ENCODE peak calls at places on chromosomes 7 and 10, in six cellular contexts. S, Y, N, L, V and W are unnamed samples.
A peak's percentile ranks its signal among the peaks of the same experiment; 100 is the strongest.

GRCh38 chr10:4372601-4373000 is 453.4 kb upstream of the AKR1E2 start:
- DNase-seq in S (no peak), N (no peak), L (no peak), Y (no peak), V (peak; percentile 98), W (no peak)

GRCh38 chr7:158946771-158947170 is 90.4 kb downstream of the DYNC2I1 start:
- DNase-seq in L (no peak), N (no peak), S (no peak), V (no peak), Y (no peak), W (no peak)

GRCh38 chr7:22860337-22860736 is 37.7 kb upstream of the TOMM7 start:
- DNase-seq in S (no peak), V (no peak), L (no peak), Y (no peak), N (no peak), W (no peak)

GRCh38 chr10:118953598-118953997 is 75.9 kb upstream of the NANOS1 start:
- DNase-seq in N (no peak), Y (no peak), S (no peak), L (no peak), V (no peak), W (no peak)

GRCh38 chr7:33900501-33900900 is 4.8 kb upstream of the BMPER start:
- DNase-seq in S (no peak), N (no peak), V (peak; percentile 63), L (no peak), Y (no peak), W (no peak)

GRCh38 chr10:103575416-103576075 is 82.0 kb downstream of the NEURL1 start:
- DNase-seq in N (no peak), L (no peak), S (no peak), Y (no peak), V (peak; percentile 70), W (no peak)

GRCh38 chr7:151409555-151410404 is at the start of gene WDR86:
- DNase-seq in Y (no peak), S (peak; percentile 77), V (no peak), L (no peak), N (no peak), W (no peak)

GRCh38 chr10:130401860-130402765 is 265.9 kb downstream of the GLRX3 start:
- DNase-seq in Y (no peak), V (no peak), N (no peak), S (no peak), L (no peak), W (peak; percentile 27)

GRCh38 chr10:109427421-109427820 is 495.9 kb downstream of the XPNPEP1 start:
- DNase-seq in S (no peak), Y (no peak), V (peak; percentile 48), L (no peak), N (no peak), W (no peak)

GRCh38 chr10:80500572-80501380 is 36.9 kb upstream of the SH2D4B start:
- DNase-seq in N (peak; percentile 75), V (no peak), Y (peak; percentile 79), S (no peak), L (no peak), W (no peak)

GRCh38 chr10:45518741-45519140 is 144.7 kb downstream of the ALOX5 start:
- DNase-seq in V (no peak), Y (no peak), L (no peak), N (no peak), S (no peak), W (no peak)

GRCh38 chr7:74193054-74193453 is 16.8 kb upstream of the LAT2 start:
- DNase-seq in V (no peak), L (no peak), S (no peak), Y (no peak), N (no peak), W (peak; percentile 24)

GRCh38 chr7:111274882-111275281 is 184.0 kb downstream of the LRRN3 start:
- DNase-seq in V (peak; percentile 26), Y (no peak), L (no peak), N (no peak), S (peak; percentile 38), W (no peak)

GRCh38 chr10:6036861-6037321 is 25.3 kb downstream of the IL2RA start:
- DNase-seq in V (no peak), Y (no peak), N (peak; percentile 52), S (no peak), L (no peak), W (peak; percentile 53)

GRCh38 chr7:46627038-46627315 is 705.9 kb upstream of the IGFBP3 start:
- DNase-seq in V (peak; percentile 88), L (no peak), N (no peak), Y (no peak), S (no peak), W (no peak)

GRCh38 chr7:46695045-46695708 is 774.1 kb upstream of the IGFBP3 start:
- DNase-seq in Y (no peak), L (no peak), N (no peak), V (peak; percentile 14), S (no peak), W (no peak)

GRCh38 chr10:98748298-98748697 is 301.6 kb upstream of the HPS1 start:
- DNase-seq in N (no peak), S (peak; percentile 64), Y (no peak), V (peak; percentile 49), L (peak; percentile 8), W (no peak)

GRCh38 chr10:122911889-122912484 is 1.6 kb downstream of the FAM24A start:
- DNase-seq in Y (peak; percentile 44), N (peak; percentile 75), L (peak; percentile 55), S (peak; percentile 81), V (peak; percentile 59), W (no peak)

GRCh38 chr7:45915606-45916005 is 5.5 kb downstream of the IGFBP3 start:
- DNase-seq in V (peak; percentile 64), Y (no peak), L (no peak), N (no peak), S (no peak), W (no peak)

GRCh38 chr10:43140414-43140813 is 2.2 kb downstream of the CSGALNACT2 start:
- DNase-seq in V (peak; percentile 92), N (no peak), L (no peak), Y (no peak), S (no peak), W (no peak)

GRCh38 chr7:45888185-45888992 is at the start of gene IGFBP1:
- DNase-seq in Y (no peak), S (peak; percentile 56), N (peak; percentile 19), V (peak; percentile 50), L (no peak), W (no peak)